ENCODE peak calls at places on chromosomes 6 and 20, in six cellular contexts. M is stimulated activated CD8-positive, alpha-beta memory T cell treated with anti-CD3 and anti-CD28 coated beads, Interleukin-2, amount 100 ng/mL, for 1 hour; E is SK-MEL-5; N is HT1080; O is head of caudate nucleus; P is AG04450. L is an unnamed sample.

GRCh38 chr20:62120990-62121775 is 1.1 kb upstream of the LSM14B start:
- DNase-seq in M (no peak), E (no peak), N (peak), O (no peak), P (no peak), L (no peak)

GRCh38 chr20:57124800-57125399 is 141.5 kb downstream of the BMP7 start:
- DNase-seq in M (no peak), E (no peak), N (peak), O (no peak), P (no peak), L (no peak)

GRCh38 chr20:35311409-35311808 is 19.2 kb upstream of the FAM83C start:
- DNase-seq in M (no peak), E (no peak), N (peak), O (no peak), P (no peak), L (no peak)

GRCh38 chr6:46888031-46888430 is 33.7 kb downstream of the ADGRF5 start:
- DNase-seq in M (no peak), E (peak), N (peak), O (no peak), P (no peak), L (no peak)

GRCh38 chr6:168060521-168060931 is 18.5 kb downstream of the FRMD1 start:
- DNase-seq in M (no peak), E (peak), N (peak), O (peak), P (peak), L (no peak)

GRCh38 chr6:108690326-108691000 is 129.7 kb downstream of the FOXO3 start:
- DNase-seq in M (no peak), E (no peak), N (peak), O (no peak), P (no peak), L (no peak)

GRCh38 chr6:121666809-121667208 is 231.4 kb downstream of the GJA1 start:
- DNase-seq in M (no peak), E (peak), N (peak), O (no peak), P (peak), L (no peak)

GRCh38 chr6:134840086-134840485 is 109.8 kb downstream of the ALDH8A1 start:
- DNase-seq in M (no peak), E (no peak), N (no peak), O (no peak), P (no peak), L (no peak)

GRCh38 chr6:82129814-82130213 is 117.7 kb downstream of the IBTK start:
- DNase-seq in M (no peak), E (no peak), N (no peak), O (no peak), P (no peak), L (no peak)

GRCh38 chr6:33549896-33550295 is 30.2 kb downstream of the BAK1 start:
- DNase-seq in M (no peak), E (no peak), N (no peak), O (no peak), P (no peak), L (no peak)

GRCh38 chr20:687468-688203 is 12.0 kb upstream of the SCRT2 start:
- DNase-seq in M (no peak), E (no peak), N (no peak), O (no peak), P (no peak), L (no peak)

GRCh38 chr20:62239278-62239879 is 1.1 kb downstream of the OSBPL2 start:
- DNase-seq in M (no peak), E (no peak), N (no peak), O (no peak), P (no peak), L (no peak)

GRCh38 chr6:39301606-39302005 is 12.6 kb downstream of the KCNK17 start:
- DNase-seq in M (no peak), E (peak), N (peak), O (no peak), P (no peak), L (no peak)